ENCODE peak calls at places on chromosomes 16 and 17, in six cellular contexts. One of them, this sample, is unnamed.

GRCh38 chr17:82213251-82214011 is 789 bp upstream of the CCDC57 start:
- DNase-seq in choroid plexus epithelial cell: peak; percentile 78
- DNase-seq in OCI-LY7: no peak
- DNase-seq in cardiac fibroblast: peak; percentile 82
- DNase-seq in aorta: peak; percentile 81
- DNase-seq in fibroblast of pulmonary artery: peak; percentile 82
- DNase-seq in this sample: peak; percentile 65

GRCh38 chr17:39822051-39822450 is 42.1 kb downstream of the IKZF3 start:
- DNase-seq in choroid plexus epithelial cell: no peak
- DNase-seq in OCI-LY7: no peak
- DNase-seq in cardiac fibroblast: no peak
- DNase-seq in aorta: no peak
- DNase-seq in fibroblast of pulmonary artery: no peak
- DNase-seq in this sample: no peak

GRCh38 chr17:73703216-73703615 is 59.0 kb upstream of the SDK2 start:
- DNase-seq in choroid plexus epithelial cell: no peak
- DNase-seq in OCI-LY7: no peak
- DNase-seq in cardiac fibroblast: no peak
- DNase-seq in aorta: no peak
- DNase-seq in fibroblast of pulmonary artery: no peak
- DNase-seq in this sample: no peak

GRCh38 chr17:73255671-73256181 is 6.0 kb downstream of the CPSF4L start:
- DNase-seq in choroid plexus epithelial cell: peak; percentile 49
- DNase-seq in OCI-LY7: peak; percentile 66
- DNase-seq in cardiac fibroblast: peak; percentile 61
- DNase-seq in aorta: peak; percentile 86
- DNase-seq in fibroblast of pulmonary artery: peak; percentile 37
- DNase-seq in this sample: no peak

GRCh38 chr16:83971165-83972130 is 3.4 kb downstream of the NECAB2 start:
- DNase-seq in choroid plexus epithelial cell: no peak
- DNase-seq in OCI-LY7: no peak
- DNase-seq in cardiac fibroblast: no peak
- DNase-seq in aorta: peak; percentile 70
- DNase-seq in fibroblast of pulmonary artery: no peak
- DNase-seq in this sample: no peak

GRCh38 chr17:15377608-15378007 is 36.2 kb upstream of the TEKT3 start:
- DNase-seq in choroid plexus epithelial cell: peak; percentile 58
- DNase-seq in OCI-LY7: no peak
- DNase-seq in cardiac fibroblast: peak; percentile 14
- DNase-seq in aorta: no peak
- DNase-seq in fibroblast of pulmonary artery: peak; percentile 71
- DNase-seq in this sample: no peak

GRCh38 chr17:35289222-35289621 is 46.4 kb downstream of the SLFN5 start:
- DNase-seq in choroid plexus epithelial cell: no peak
- DNase-seq in OCI-LY7: no peak
- DNase-seq in cardiac fibroblast: no peak
- DNase-seq in aorta: no peak
- DNase-seq in fibroblast of pulmonary artery: no peak
- DNase-seq in this sample: no peak

GRCh38 chr16:1964046-1964505 is 550 bp downstream of the RPS2 start:
- DNase-seq in choroid plexus epithelial cell: peak; percentile 41
- DNase-seq in OCI-LY7: peak; percentile 51
- DNase-seq in cardiac fibroblast: peak; percentile 43
- DNase-seq in aorta: no peak
- DNase-seq in fibroblast of pulmonary artery: peak; percentile 43
- DNase-seq in this sample: no peak

GRCh38 chr16:46822270-46822669 is 8.7 kb downstream of the C16orf87 start:
- DNase-seq in choroid plexus epithelial cell: peak; percentile 81
- DNase-seq in OCI-LY7: no peak
- DNase-seq in cardiac fibroblast: peak; percentile 65
- DNase-seq in aorta: no peak
- DNase-seq in fibroblast of pulmonary artery: peak; percentile 25
- DNase-seq in this sample: no peak

GRCh38 chr16:564690-565419 is 1.9 kb upstream of the NHLRC4 start:
- DNase-seq in choroid plexus epithelial cell: no peak
- DNase-seq in OCI-LY7: no peak
- DNase-seq in cardiac fibroblast: no peak
- DNase-seq in aorta: no peak
- DNase-seq in fibroblast of pulmonary artery: no peak
- DNase-seq in this sample: no peak

GRCh38 chr16:14202697-14203096 is 131.6 kb downstream of the MRTFB start:
- DNase-seq in choroid plexus epithelial cell: peak; percentile 52
- DNase-seq in OCI-LY7: no peak
- DNase-seq in cardiac fibroblast: peak; percentile 35
- DNase-seq in aorta: no peak
- DNase-seq in fibroblast of pulmonary artery: peak; percentile 22
- DNase-seq in this sample: no peak

GRCh38 chr17:82913304-82914043 is 73.7 kb upstream of the ZNF750 start:
- DNase-seq in choroid plexus epithelial cell: peak; percentile 17
- DNase-seq in OCI-LY7: no peak
- DNase-seq in cardiac fibroblast: no peak
- DNase-seq in aorta: no peak
- DNase-seq in fibroblast of pulmonary artery: no peak
- DNase-seq in this sample: no peak

GRCh38 chr17:29613371-29613837 is 9.3 kb downstream of the CORO6 start:
- DNase-seq in choroid plexus epithelial cell: peak; percentile 93
- DNase-seq in OCI-LY7: peak; percentile 74
- DNase-seq in cardiac fibroblast: peak; percentile 90
- DNase-seq in aorta: peak; percentile 99
- DNase-seq in fibroblast of pulmonary artery: peak; percentile 88
- DNase-seq in this sample: peak; percentile 56

GRCh38 chr17:28370035-28370743 is at the start of gene VTN:
- DNase-seq in choroid plexus epithelial cell: peak; percentile 26
- DNase-seq in OCI-LY7: no peak
- DNase-seq in cardiac fibroblast: no peak
- DNase-seq in aorta: no peak
- DNase-seq in fibroblast of pulmonary artery: peak; percentile 70
- DNase-seq in this sample: no peak

GRCh38 chr17:57794841-57795240 is 49.7 kb upstream of the CCDC182 start:
- DNase-seq in choroid plexus epithelial cell: no peak
- DNase-seq in OCI-LY7: no peak
- DNase-seq in cardiac fibroblast: no peak
- DNase-seq in aorta: no peak
- DNase-seq in fibroblast of pulmonary artery: no peak
- DNase-seq in this sample: no peak

GRCh38 chr16:70573451-70574121 is 50.0 kb downstream of the SF3B3 start:
- DNase-seq in choroid plexus epithelial cell: peak; percentile 98
- DNase-seq in OCI-LY7: no peak
- DNase-seq in cardiac fibroblast: peak; percentile 98
- DNase-seq in aorta: no peak
- DNase-seq in fibroblast of pulmonary artery: peak; percentile 98
- DNase-seq in this sample: peak; percentile 94

GRCh38 chr17:52383493-52384100 is 225.1 kb upstream of the CA10 start:
- DNase-seq in choroid plexus epithelial cell: peak; percentile 7
- DNase-seq in OCI-LY7: peak; percentile 52
- DNase-seq in cardiac fibroblast: peak; percentile 39
- DNase-seq in aorta: no peak
- DNase-seq in fibroblast of pulmonary artery: peak; percentile 66
- DNase-seq in this sample: no peak

GRCh38 chr17:49018116-49018612 is 21.0 kb downstream of the IGF2BP1 start:
- DNase-seq in choroid plexus epithelial cell: no peak
- DNase-seq in OCI-LY7: no peak
- DNase-seq in cardiac fibroblast: no peak
- DNase-seq in aorta: no peak
- DNase-seq in fibroblast of pulmonary artery: no peak
- DNase-seq in this sample: no peak

GRCh38 chr16:31913668-31914067 is 40.1 kb downstream of the ZNF267 start:
- DNase-seq in choroid plexus epithelial cell: no peak
- DNase-seq in OCI-LY7: no peak
- DNase-seq in cardiac fibroblast: no peak
- DNase-seq in aorta: no peak
- DNase-seq in fibroblast of pulmonary artery: no peak
- DNase-seq in this sample: no peak

GRCh38 chr17:47941246-47941997 is at the start of gene PNPO:
- DNase-seq in choroid plexus epithelial cell: peak; percentile 99
- DNase-seq in OCI-LY7: peak; percentile 97
- DNase-seq in cardiac fibroblast: peak; percentile 99
- DNase-seq in aorta: peak; percentile 96
- DNase-seq in fibroblast of pulmonary artery: peak; percentile 98
- DNase-seq in this sample: peak; percentile 89
- H3K4me3 ChIP-seq in choroid plexus epithelial cell: peak within 1 kb of the TSS; percentile 85
- H3K4me3 ChIP-seq in OCI-LY7: peak within 1 kb of the TSS; percentile 84
- H3K4me3 ChIP-seq in cardiac fibroblast: peak within 1 kb of the TSS; percentile 83
- H3K4me3 ChIP-seq in aorta: peak within 1 kb of the TSS; percentile 71
- H3K4me3 ChIP-seq in fibroblast of pulmonary artery: peak within 1 kb of the TSS; percentile 86
- H3K4me3 ChIP-seq in this sample: peak within 1 kb of the TSS; percentile 84

DNA sequence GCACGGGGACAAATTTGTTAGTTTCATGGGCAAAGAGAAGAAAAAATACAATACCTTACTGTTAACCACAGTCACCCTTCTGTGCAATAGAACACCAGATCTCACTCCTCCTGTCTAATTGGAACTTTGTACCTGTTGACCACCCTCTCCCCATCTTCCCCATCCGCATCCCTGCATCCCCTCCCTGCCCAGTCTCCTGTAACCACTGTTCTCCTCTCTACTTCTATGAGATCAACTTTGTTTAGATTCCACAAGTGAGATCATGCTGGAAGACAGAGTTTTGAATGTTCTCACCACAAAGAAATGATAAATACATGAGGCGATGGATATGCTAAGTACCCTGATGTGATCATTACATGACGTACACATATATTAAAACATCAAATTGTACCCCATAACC is 47.7 kb downstream of the CLEC16A start:
- DNase-seq in choroid plexus epithelial cell: peak; percentile 90
- DNase-seq in OCI-LY7: no peak
- DNase-seq in cardiac fibroblast: peak; percentile 75
- DNase-seq in aorta: no peak
- DNase-seq in fibroblast of pulmonary artery: peak; percentile 55
- DNase-seq in this sample: peak; percentile 73
- H3K4me3 ChIP-seq in choroid plexus epithelial cell: no peak overlapping the region
- H3K4me3 ChIP-seq in OCI-LY7: no peak overlapping the region
- H3K4me3 ChIP-seq in cardiac fibroblast: no peak overlapping the region
- H3K4me3 ChIP-seq in aorta: no peak overlapping the region
- H3K4me3 ChIP-seq in fibroblast of pulmonary artery: no peak overlapping the region
- H3K4me3 ChIP-seq in this sample: no peak overlapping the region

DNA sequence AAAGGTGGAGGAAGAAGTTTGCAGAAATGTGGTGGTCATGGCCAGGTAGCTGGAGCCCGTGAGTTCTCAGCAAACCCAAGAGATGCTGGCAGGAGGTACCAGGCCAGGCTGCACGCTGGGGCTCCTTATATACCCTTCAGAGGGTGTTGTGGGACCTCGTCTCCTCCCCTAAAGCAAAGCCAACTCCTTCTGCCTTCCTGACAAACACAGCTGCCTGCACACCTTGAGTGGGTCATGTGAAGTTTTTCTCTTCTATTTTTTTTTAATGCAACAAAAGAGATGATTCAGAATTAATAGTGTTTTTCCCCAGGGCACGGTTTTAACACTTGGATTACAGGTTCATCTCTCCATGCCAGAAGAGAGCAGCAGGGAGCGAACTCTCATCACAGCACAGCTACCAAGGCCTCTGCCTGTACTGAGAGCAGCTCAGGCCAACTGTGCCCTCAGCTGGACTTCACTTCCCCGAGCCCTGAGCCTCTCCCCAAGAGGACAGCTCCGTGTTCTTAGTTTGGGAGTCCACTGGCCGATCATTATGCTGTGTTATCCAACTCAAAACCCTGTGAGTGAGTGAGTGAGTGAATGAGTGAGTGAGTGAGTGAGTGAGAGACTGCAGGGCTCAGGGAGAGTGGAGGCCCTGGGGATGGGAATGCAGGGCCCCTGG is at the start of gene KRT15:
- DNase-seq in choroid plexus epithelial cell: peak; percentile 29
- DNase-seq in OCI-LY7: no peak
- DNase-seq in cardiac fibroblast: peak; percentile 35
- DNase-seq in aorta: no peak
- DNase-seq in fibroblast of pulmonary artery: peak; percentile 16
- DNase-seq in this sample: no peak
- H3K4me3 ChIP-seq in choroid plexus epithelial cell: no peak within 1 kb of the TSS
- H3K4me3 ChIP-seq in OCI-LY7: no peak within 1 kb of the TSS
- H3K4me3 ChIP-seq in cardiac fibroblast: no peak within 1 kb of the TSS
- H3K4me3 ChIP-seq in aorta: no peak within 1 kb of the TSS
- H3K4me3 ChIP-seq in fibroblast of pulmonary artery: no peak within 1 kb of the TSS
- H3K4me3 ChIP-seq in this sample: no peak within 1 kb of the TSS

GRCh38 chr17:78116411-78116810 is 12.1 kb downstream of the TMC6 start:
- DNase-seq in choroid plexus epithelial cell: no peak
- DNase-seq in OCI-LY7: no peak
- DNase-seq in cardiac fibroblast: no peak
- DNase-seq in aorta: peak; percentile 59
- DNase-seq in fibroblast of pulmonary artery: no peak
- DNase-seq in this sample: no peak

GRCh38 chr17:78120537-78120936 is 8.0 kb downstream of the TMC6 start:
- DNase-seq in choroid plexus epithelial cell: no peak
- DNase-seq in OCI-LY7: no peak
- DNase-seq in cardiac fibroblast: no peak
- DNase-seq in aorta: no peak
- DNase-seq in fibroblast of pulmonary artery: no peak
- DNase-seq in this sample: no peak

GRCh38 chr17:78120971-78121800 is 7.4 kb downstream of the TMC6 start:
- DNase-seq in choroid plexus epithelial cell: no peak
- DNase-seq in OCI-LY7: peak; percentile 53
- DNase-seq in cardiac fibroblast: no peak
- DNase-seq in aorta: no peak
- DNase-seq in fibroblast of pulmonary artery: no peak
- DNase-seq in this sample: no peak

GRCh38 chr17:78117027-78117981 is 11.3 kb downstream of the TMC6 start:
- DNase-seq in choroid plexus epithelial cell: no peak
- DNase-seq in OCI-LY7: peak; percentile 54
- DNase-seq in cardiac fibroblast: no peak
- DNase-seq in aorta: no peak
- DNase-seq in fibroblast of pulmonary artery: no peak
- DNase-seq in this sample: no peak

GRCh38 chr17:78118801-78119241 is 9.7 kb downstream of the TMC6 start:
- DNase-seq in choroid plexus epithelial cell: no peak
- DNase-seq in OCI-LY7: no peak
- DNase-seq in cardiac fibroblast: no peak
- DNase-seq in aorta: no peak
- DNase-seq in fibroblast of pulmonary artery: no peak
- DNase-seq in this sample: no peak
- H3K4me3 ChIP-seq in choroid plexus epithelial cell: no peak overlapping the region
- H3K4me3 ChIP-seq in OCI-LY7: no peak overlapping the region
- H3K4me3 ChIP-seq in cardiac fibroblast: no peak overlapping the region
- H3K4me3 ChIP-seq in aorta: no peak overlapping the region
- H3K4me3 ChIP-seq in fibroblast of pulmonary artery: no peak overlapping the region
- H3K4me3 ChIP-seq in this sample: no peak overlapping the region

GRCh38 chr16:89842471-89843408 is 14.5 kb downstream of the SPIRE2 start:
- DNase-seq in choroid plexus epithelial cell: peak; percentile 70
- DNase-seq in OCI-LY7: no peak
- DNase-seq in cardiac fibroblast: peak; percentile 61
- DNase-seq in aorta: no peak
- DNase-seq in fibroblast of pulmonary artery: peak; percentile 67
- DNase-seq in this sample: peak; percentile 27
- H3K4me3 ChIP-seq in choroid plexus epithelial cell: no peak overlapping the region
- H3K4me3 ChIP-seq in OCI-LY7: no peak overlapping the region
- H3K4me3 ChIP-seq in cardiac fibroblast: no peak overlapping the region
- H3K4me3 ChIP-seq in aorta: no peak overlapping the region
- H3K4me3 ChIP-seq in fibroblast of pulmonary artery: no peak overlapping the region
- H3K4me3 ChIP-seq in this sample: no peak overlapping the region

GRCh38 chr16:24013733-24014645 is 178.2 kb downstream of the PRKCB start:
- DNase-seq in choroid plexus epithelial cell: no peak
- DNase-seq in OCI-LY7: peak; percentile 100
- DNase-seq in cardiac fibroblast: no peak
- DNase-seq in aorta: no peak
- DNase-seq in fibroblast of pulmonary artery: no peak
- DNase-seq in this sample: no peak
- H3K4me3 ChIP-seq in choroid plexus epithelial cell: no peak overlapping the region
- H3K4me3 ChIP-seq in OCI-LY7: peak overlapping the region; percentile 64
- H3K4me3 ChIP-seq in cardiac fibroblast: no peak overlapping the region
- H3K4me3 ChIP-seq in aorta: no peak overlapping the region
- H3K4me3 ChIP-seq in fibroblast of pulmonary artery: no peak overlapping the region
- H3K4me3 ChIP-seq in this sample: no peak overlapping the region

This sample was measured in skeletal muscle cell.